ENCODE peak calls at places on chromosome 10, in seven cellular contexts. A, P, J, I, T, Q and Y are unnamed samples.

GRCh38 chr10:70331486-70332268 is 47.9 kb upstream of the NPFFR1 start:
- DNase-seq in A (peak; percentile 92), P (no peak), J (peak; percentile 62), I (no peak), T (peak; percentile 94), Q (no peak), Y (peak; percentile 98)

GRCh38 chr10:104515670-104516199 is 125.4 kb upstream of the SORCS3 start:
- DNase-seq in A (no peak), P (no peak), J (no peak), I (no peak), T (no peak), Q (no peak), Y (no peak)

GRCh38 chr10:97618285-97618684 is 15.0 kb downstream of the MORN4 start:
- DNase-seq in A (no peak), P (no peak), J (no peak), I (no peak), T (no peak), Q (no peak), Y (no peak)

GRCh38 chr10:91433620-91434019 is 23.5 kb downstream of the HECTD2 start:
- DNase-seq in A (no peak), P (no peak), J (no peak), I (no peak), T (no peak), Q (no peak), Y (no peak)

GRCh38 chr10:96502561-96503267 is 11.0 kb downstream of the TLL2 start:
- DNase-seq in A (peak; percentile 28), P (no peak), J (no peak), I (no peak), T (no peak), Q (no peak), Y (no peak)

GRCh38 chr10:97412891-97413304 is 11.8 kb upstream of the RRP12 start:
- DNase-seq in A (no peak), P (no peak), J (no peak), I (no peak), T (no peak), Q (no peak), Y (peak; percentile 84)

GRCh38 chr10:103784723-103785418 is 70.5 kb downstream of the SH3PXD2A start:
- DNase-seq in A (no peak), P (no peak), J (no peak), I (no peak), T (no peak), Q (no peak), Y (peak; percentile 49)

GRCh38 chr10:68897336-68897741 is 3.8 kb upstream of the DDX50 start:
- DNase-seq in A (peak; percentile 74), P (no peak), J (peak; percentile 49), I (peak; percentile 49), T (peak; percentile 85), Q (peak; percentile 84), Y (peak; percentile 84)

GRCh38 chr10:36023939-36024338 is 381.8 kb upstream of the FZD8 start:
- DNase-seq in A (peak; percentile 69), P (no peak), J (peak; percentile 43), I (no peak), T (peak; percentile 79), Q (peak; percentile 9), Y (peak; percentile 68)

GRCh38 chr10:80191589-80192270 is 13.6 kb downstream of the ANXA11 start:
- DNase-seq in A (no peak), P (peak; percentile 53), J (no peak), I (no peak), T (no peak), Q (no peak), Y (peak; percentile 83)

GRCh38 chr10:11325817-11326216 is 285.6 kb downstream of the USP6NL start:
- DNase-seq in A (peak; percentile 22), P (peak; percentile 2), J (no peak), I (no peak), T (peak; percentile 64), Q (no peak), Y (peak; percentile 16)

GRCh38 chr10:84149854-84150253 is 10.5 kb downstream of the GHITM start:
- DNase-seq in A (no peak), P (no peak), J (no peak), I (no peak), T (no peak), Q (no peak), Y (no peak)

GRCh38 chr10:47308775-47309174 is 8.8 kb downstream of the GDF10 start:
- DNase-seq in A (no peak), P (no peak), J (no peak), I (no peak), T (no peak), Q (no peak), Y (no peak)

GRCh38 chr10:47310090-47310505 is 10.1 kb downstream of the GDF10 start:
- DNase-seq in A (no peak), P (no peak), J (no peak), I (no peak), T (no peak), Q (no peak), Y (no peak)

GRCh38 chr10:47307381-47307780 is 7.4 kb downstream of the GDF10 start:
- DNase-seq in A (no peak), P (no peak), J (no peak), I (no peak), T (no peak), Q (no peak), Y (no peak)

GRCh38 chr10:47311193-47311899 is 10.9 kb upstream of the GDF2 start:
- DNase-seq in A (no peak), P (no peak), J (no peak), I (no peak), T (peak; percentile 10), Q (no peak), Y (no peak)

DNA sequence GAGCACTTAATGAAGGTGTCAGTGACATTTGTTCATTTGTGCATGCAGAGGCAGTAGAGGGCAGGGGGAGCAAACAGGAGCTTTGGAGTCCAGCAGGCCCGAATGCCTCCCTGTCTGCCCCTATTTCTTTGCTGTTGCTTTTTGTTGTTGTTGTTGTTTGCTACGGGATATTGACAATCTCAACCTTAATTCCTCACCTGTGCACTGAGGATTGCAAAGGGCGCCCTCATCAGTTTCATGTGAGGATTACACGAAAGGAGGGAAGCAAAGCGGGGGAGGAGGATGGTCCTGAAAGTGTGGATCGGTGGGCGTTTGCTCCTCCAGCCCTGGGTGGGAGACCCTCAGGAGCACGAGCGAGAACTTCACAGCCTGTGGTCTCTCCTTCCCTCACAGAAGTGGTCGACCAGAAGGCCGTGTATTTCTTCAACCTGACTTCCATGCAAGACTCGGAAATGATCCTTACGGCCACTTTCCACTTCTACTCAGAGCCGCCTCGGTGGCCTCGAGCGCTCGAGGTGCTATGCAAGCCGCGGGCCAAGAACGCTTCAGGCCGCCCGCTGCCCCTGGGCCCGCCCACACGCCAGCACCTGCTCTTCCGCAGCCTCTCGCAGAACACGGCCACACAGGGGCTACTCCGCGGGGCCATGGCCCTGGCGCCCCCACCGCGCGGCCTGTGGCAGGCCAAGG is 9.5 kb downstream of the GDF10 start:
- DNase-seq in A (no peak), P (no peak), J (no peak), I (no peak), T (no peak), Q (peak; percentile 32), Y (peak; percentile 43)
- TF ChIP-seq CTCF in A (peak; percentile 43), P (peak; percentile 56), J (peak; percentile 18), I (peak; percentile 31), T (peak; percentile 34), Q (peak; percentile 66), Y (peak; percentile 22)

DNA sequence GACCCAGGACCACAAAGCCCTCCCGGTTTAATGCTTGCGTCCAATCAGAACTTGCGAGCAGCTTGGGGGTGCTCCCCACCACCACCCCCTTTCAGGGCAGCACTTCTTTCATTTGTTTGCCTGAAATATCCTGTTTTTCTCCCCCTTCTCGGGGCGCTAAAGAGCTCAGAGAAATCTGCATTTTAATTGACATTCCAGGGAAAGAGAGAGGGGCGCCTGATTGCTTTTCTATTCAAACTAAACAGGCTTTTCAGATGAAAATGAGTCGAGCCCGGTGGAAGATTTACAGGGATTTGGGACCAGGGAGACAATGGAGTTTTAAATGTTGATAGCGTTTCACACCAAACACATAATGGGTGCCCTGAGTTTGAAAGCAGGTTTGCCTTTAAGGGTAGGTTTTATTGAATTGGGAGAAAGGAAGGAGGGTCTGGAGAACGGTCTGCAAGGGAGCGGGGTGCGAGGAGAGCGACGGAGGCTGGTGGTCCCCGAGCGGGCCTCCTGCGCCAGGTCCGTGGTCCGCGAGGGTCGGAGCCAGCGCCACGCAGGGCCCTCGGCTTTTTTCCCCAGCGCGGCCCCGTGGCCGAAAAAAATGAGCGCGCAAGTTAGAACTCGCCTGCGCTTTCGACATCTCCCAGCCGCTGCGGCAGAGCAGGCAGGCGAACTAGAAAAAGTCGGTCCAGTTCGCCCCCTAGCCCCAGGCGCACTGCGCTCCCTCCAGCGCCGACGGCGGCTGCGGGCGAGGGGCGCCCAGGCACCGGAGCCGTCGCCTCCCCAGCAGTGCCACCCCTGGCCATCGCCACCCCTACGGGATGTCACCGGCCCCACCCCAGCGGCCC is 1.4 kb downstream of the FGFR2 start:
- DNase-seq in A (no peak), P (no peak), J (no peak), I (peak; percentile 61), T (no peak), Q (peak; percentile 91), Y (peak; percentile 67)
- TF ChIP-seq CTCF in A (peak; percentile 21), P (no peak), J (no peak), I (no peak), T (no peak), Q (peak; percentile 34), Y (no peak)

DNA sequence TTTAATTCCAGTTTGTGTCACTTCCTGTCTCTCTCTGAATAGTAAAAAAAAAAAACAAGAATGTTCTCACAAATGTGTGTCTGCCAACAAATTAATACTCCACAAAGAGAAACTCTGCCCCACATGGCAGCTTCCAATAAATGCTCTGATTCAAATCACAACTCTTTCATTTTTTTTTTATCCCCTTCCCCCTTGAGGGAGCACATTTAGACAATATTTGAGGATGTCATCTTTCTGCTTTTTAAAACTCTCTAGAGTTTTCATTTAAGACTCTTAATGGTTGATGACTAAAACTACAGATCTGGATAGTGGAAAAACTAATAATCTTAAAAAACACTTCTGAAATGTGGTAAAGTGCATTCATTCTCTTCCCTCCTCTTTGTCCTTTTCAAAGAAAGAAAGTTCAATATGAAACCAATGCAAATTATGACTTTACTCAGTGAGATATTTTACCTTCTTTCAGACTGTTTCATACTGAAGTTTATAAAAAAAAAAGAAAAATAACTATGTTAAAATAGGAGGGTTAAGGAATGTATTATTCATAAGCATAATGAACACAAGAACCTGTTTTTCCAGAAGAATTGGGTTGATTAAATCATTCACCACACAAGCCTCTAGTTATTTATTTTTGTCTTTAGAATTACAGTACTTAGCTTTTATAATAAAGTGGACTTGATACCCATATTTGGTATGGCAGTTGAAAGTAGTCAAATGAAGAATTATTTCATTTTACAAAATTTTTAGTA is 42.4 kb downstream of the ARID5B start:
- DNase-seq in A (peak; percentile 73), P (no peak), J (no peak), I (no peak), T (peak; percentile 83), Q (no peak), Y (peak; percentile 51)
- TF ChIP-seq CTCF in A (no peak), P (peak; percentile 26), J (no peak), I (no peak), T (peak; percentile 28), Q (no peak), Y (no peak)

DNA sequence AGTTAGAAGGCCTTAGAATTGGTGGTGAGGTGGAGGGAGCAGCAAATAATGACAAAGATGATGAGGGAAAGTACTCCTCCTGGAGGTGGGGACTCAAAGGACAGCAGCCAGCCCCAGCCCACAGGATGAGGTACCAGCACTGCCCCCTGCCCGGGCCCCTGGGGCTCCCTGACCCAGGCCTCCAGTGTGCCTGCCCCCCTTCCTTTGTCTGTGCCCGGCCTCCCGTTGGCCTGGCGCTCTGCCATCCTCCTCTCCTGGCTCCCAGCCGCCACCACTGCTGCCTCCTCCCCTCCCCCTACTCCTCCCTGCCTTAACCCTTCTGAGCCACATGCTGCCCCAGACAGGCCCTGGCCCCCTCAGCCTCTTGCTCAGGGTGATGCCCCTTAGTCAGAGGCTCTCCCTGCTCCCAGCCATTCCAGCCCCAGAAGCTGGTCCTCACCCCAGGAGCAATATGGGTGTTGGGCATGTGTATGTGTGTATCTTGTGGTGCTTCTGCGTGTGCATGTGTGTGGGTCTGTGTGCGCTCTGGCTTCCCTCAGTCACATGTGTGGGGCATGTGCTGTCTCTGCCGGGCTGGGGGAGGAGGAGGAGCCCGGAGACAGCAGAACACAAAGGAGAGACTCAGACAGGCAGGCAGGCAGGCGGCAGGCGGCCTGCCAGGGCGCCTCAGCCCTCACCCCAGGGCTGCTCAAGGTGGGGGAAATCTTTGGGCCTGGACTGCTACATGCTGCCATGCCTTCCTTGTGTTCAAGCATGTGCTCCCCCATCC is 2.6 kb downstream of the LDB1 start:
- DNase-seq in A (peak; percentile 77), P (peak; percentile 78), J (no peak), I (peak; percentile 50), T (peak; percentile 88), Q (peak; percentile 69), Y (peak; percentile 51)
- TF ChIP-seq CTCF in A (peak; percentile 39), P (peak; percentile 40), J (no peak), I (peak; percentile 7), T (peak; percentile 13), Q (peak; percentile 32), Y (peak; percentile 6)